ENCODE peak calls at places on chromosome X, in nine cellular contexts. X, J, R, B, H, A, P, S and I are unnamed samples.
A peak's percentile ranks its signal among the peaks of the same experiment; 100 is the strongest.

GRCh38 chrX:47321978-47322377 is 48.4 kb upstream of the ZNF157 start:
- DNase-seq in X (no peak), J (peak; percentile 60), R (no peak), B (no peak), H (peak; percentile 24), A (no peak), P (no peak), S (no peak), I (no peak)

GRCh38 chrX:105219454-105220401 is 766 bp downstream of the TEX13A start:
- DNase-seq in X (no peak), J (no peak), R (no peak), B (no peak), H (no peak), A (no peak), P (no peak), S (no peak), I (no peak)

GRCh38 chrX:20267924-20268701 is 1.4 kb upstream of the RPS6KA3 start:
- DNase-seq in X (no peak), J (peak; percentile 70), R (peak; percentile 58), B (no peak), H (no peak), A (no peak), P (peak; percentile 51), S (no peak), I (no peak)

GRCh38 chrX:111100191-111100590 is 4.2 kb downstream of the PAK3 start:
- DNase-seq in X (no peak), J (peak; percentile 73), R (no peak), B (peak; percentile 41), H (peak; percentile 21), A (peak; percentile 32), P (peak; percentile 27), S (no peak), I (no peak)

GRCh38 chrX:134745636-134746378 is 87.5 kb upstream of the PLAC1 start:
- DNase-seq in X (no peak), J (no peak), R (no peak), B (no peak), H (no peak), A (no peak), P (no peak), S (no peak), I (no peak)

GRCh38 chrX:681989-682388 is 51.4 kb downstream of the SHOX start:
- DNase-seq in X (no peak), J (no peak), R (no peak), B (no peak), H (no peak), A (no peak), P (no peak), S (no peak), I (no peak)

GRCh38 chrX:130330706-130331105 is 9.0 kb upstream of the SLC25A14 start:
- DNase-seq in X (no peak), J (peak; percentile 79), R (peak; percentile 14), B (peak; percentile 48), H (peak; percentile 5), A (peak; percentile 46), P (peak; percentile 57), S (no peak), I (peak; percentile 14)

GRCh38 chrX:129665916-129666644 is 11.3 kb upstream of the APLN start:
- DNase-seq in X (no peak), J (peak; percentile 40), R (no peak), B (peak; percentile 76), H (peak; percentile 12), A (peak; percentile 60), P (no peak), S (peak; percentile 28), I (no peak)

GRCh38 chrX:42797646-42798045 is 19.7 kb upstream of the PPP1R2C start:
- DNase-seq in X (no peak), J (no peak), R (no peak), B (peak; percentile 37), H (no peak), A (no peak), P (no peak), S (no peak), I (no peak)

GRCh38 chrX:53456254-53456653 is 22.1 kb upstream of the HSD17B10 start:
- DNase-seq in X (no peak), J (no peak), R (no peak), B (peak; percentile 72), H (no peak), A (peak; percentile 53), P (no peak), S (no peak), I (no peak)

GRCh38 chrX:50812995-50813842 is 775 bp downstream of the SHROOM4 start:
- DNase-seq in X (no peak), J (peak; percentile 39), R (peak; percentile 46), B (peak; percentile 38), H (peak; percentile 15), A (peak; percentile 38), P (peak; percentile 27), S (no peak), I (no peak)

GRCh38 chrX:288561-288991 is 7.4 kb downstream of the PLCXD1 start:
- DNase-seq in X (no peak), J (no peak), R (no peak), B (no peak), H (no peak), A (no peak), P (peak; percentile 14), S (no peak), I (no peak)

GRCh38 chrX:123720486-123720885 is 12.4 kb downstream of the THOC2 start:
- DNase-seq in X (no peak), J (no peak), R (no peak), B (no peak), H (no peak), A (no peak), P (no peak), S (no peak), I (peak; percentile 0)

GRCh38 chrX:37349131-37350033 is at the start of gene PRRG1:
- DNase-seq in X (no peak), J (peak; percentile 83), R (peak; percentile 78), B (peak; percentile 76), H (peak; percentile 70), A (peak; percentile 78), P (peak; percentile 78), S (no peak), I (no peak)